ENCODE peak calls at places on chromosome 4, in six cellular contexts. N, B, D, C, M and L are unnamed samples.

GRCh38 chr4:157217708-157218107 is 2.8 kb upstream of the GRIA2 start:
- DNase-seq in N (peak), B (no peak), D (no peak), C (no peak), M (no peak), L (no peak)

GRCh38 chr4:183657564-183657963 is 1.4 kb downstream of the RWDD4 start:
- DNase-seq in N (peak), B (no peak), D (no peak), C (no peak), M (no peak), L (no peak)

GRCh38 chr4:113222006-113222405 is 172.6 kb downstream of the ANK2 start:
- DNase-seq in N (peak), B (no peak), D (no peak), C (no peak), M (no peak), L (no peak)

GRCh38 chr4:37540486-37540885 is 145.7 kb downstream of the RELL1 start:
- DNase-seq in N (no peak), B (no peak), D (peak), C (no peak), M (no peak), L (no peak)

GRCh38 chr4:105197777-105198176 is 51.1 kb downstream of the TET2 start:
- DNase-seq in N (no peak), B (no peak), D (no peak), C (no peak), M (no peak), L (no peak)

GRCh38 chr4:36255575-36255974 is 11.3 kb upstream of the ARAP2 start:
- DNase-seq in N (no peak), B (no peak), D (no peak), C (no peak), M (peak), L (no peak)

GRCh38 chr4:186807131-186807530 is 83.5 kb upstream of the FAT1 start:
- DNase-seq in N (no peak), B (no peak), D (no peak), C (no peak), M (no peak), L (no peak)

GRCh38 chr4:113881256-113881655 is 98.2 kb downstream of the ARSJ start:
- DNase-seq in N (no peak), B (no peak), D (no peak), C (no peak), M (no peak), L (peak)

GRCh38 chr4:94978904-94979303 is 221.1 kb downstream of the BMPR1B start:
- DNase-seq in N (no peak), B (no peak), D (no peak), C (peak), M (no peak), L (no peak)